ENCODE peak calls at places on chromosomes 1 and 21, in five cellular contexts. T, N, G, Q and C are unnamed samples.

GRCh38 chr21:26918318-26919065 is 48.4 kb downstream of the ADAMTS5 start:
- DNase-seq in G (no peak), N (no peak), Q (no peak), T (no peak), C (no peak)

GRCh38 chr1:209546390-209547080 is 37.0 kb upstream of the CAMK1G start:
- DNase-seq in T (no peak), Q (no peak), N (no peak), G (no peak), C (no peak)

GRCh38 chr1:66725885-66726665 is 26.2 kb upstream of the DYNLT5 start:
- DNase-seq in G (peak), T (peak), Q (peak), N (peak), C (peak)

GRCh38 chr1:50426108-50426700 is 3.0 kb upstream of the DMRTA2 start:
- DNase-seq in N (no peak), T (no peak), G (peak), Q (peak), C (no peak)

GRCh38 chr1:45752441-45753052 is 2.1 kb upstream of the IPP start:
- DNase-seq in T (peak), N (no peak), Q (no peak), G (no peak), C (no peak)

GRCh38 chr21:45224189-45224938 is 63.3 kb downstream of the POFUT2 start:
- DNase-seq in N (no peak), G (no peak), Q (no peak), T (no peak), C (no peak)

GRCh38 chr21:43280949-43281633 is 112.3 kb downstream of the CRYAA start:
- DNase-seq in N (no peak), G (no peak), Q (no peak), T (no peak), C (no peak)

GRCh38 chr1:152188673-152189591 is 29.9 kb upstream of the RPTN start:
- DNase-seq in Q (peak), G (peak), N (no peak), T (peak), C (peak)

GRCh38 chr1:208298593-208299233 is 54.5 kb upstream of the PLXNA2 start:
- DNase-seq in Q (no peak), N (no peak), T (no peak), G (no peak), C (no peak)

GRCh38 chr1:202760589-202760988 is 47.6 kb downstream of the KDM5B start:
- DNase-seq in G (no peak), Q (no peak), T (no peak), N (no peak), C (no peak)

GRCh38 chr1:84774674-84775548 is 84.7 kb upstream of the SSX2IP start:
- DNase-seq in G (no peak), Q (peak), N (no peak), T (no peak), C (no peak)
- TF ChIP-seq SIN3A in G (no peak), Q (no peak), N (no peak), T (no peak), C (no peak)

GRCh38 chr1:43861337-43861736 is 72.3 kb upstream of the ARTN start:
- DNase-seq in G (no peak), Q (no peak), T (no peak), N (no peak), C (no peak)
- TF ChIP-seq GABPA in G (no peak), Q (no peak), T (no peak), N (no peak), C (no peak)

GRCh38 chr1:6223617-6224016 is 12.1 kb downstream of the ICMT start:
- DNase-seq in G (no peak), Q (no peak), N (no peak), T (no peak), C (no peak)
- TF ChIP-seq SIN3A in G (no peak), Q (no peak), N (no peak), T (no peak), C (no peak)

GRCh38 chr1:173414539-173414938 is 62.6 kb upstream of the PRDX6 start:
- DNase-seq in T (no peak), G (no peak), N (no peak), Q (no peak), C (no peak)
- TF ChIP-seq GABPA in T (no peak), G (no peak), N (no peak), Q (no peak), C (no peak)

GRCh38 chr1:92949937-92950817 is 11.1 kb downstream of the DIPK1A start:
- DNase-seq in Q (no peak), N (no peak), G (no peak), T (no peak), C (no peak)
- TF ChIP-seq SIN3A in Q (no peak), N (no peak), G (no peak), T (no peak), C (no peak)